ENCODE peak calls at places on chromosomes 4 and X, in five cellular contexts. P is GM20000; K is right atrium auricular region; F is esophagus muscularis mucosa; A is CD8-positive, alpha-beta T cell. H is an unnamed sample.

GRCh38 chrX:151393514-151393913 is 3.5 kb upstream of the VMA21 start:
- DNase-seq in P (peak), K (no peak), F (no peak), A (peak), H (no peak)

GRCh38 chrX:139304471-139304870 is 226.1 kb upstream of the F9 start:
- DNase-seq in K (no peak), A (no peak), P (no peak), F (no peak), H (no peak)

GRCh38 chr4:177964693-177965168 is 522.5 kb upstream of the AGA start:
- DNase-seq in A (no peak), F (no peak), K (no peak), P (no peak), H (no peak)

GRCh38 chr4:76168688-76169087 is 20.5 kb upstream of the NUP54 start:
- DNase-seq in A (no peak), F (no peak), P (no peak), K (no peak), H (no peak)

GRCh38 chr4:82900016-82900334 is 560 bp upstream of the THAP9 start:
- DNase-seq in P (peak), A (no peak), F (no peak), K (no peak), H (no peak)

GRCh38 chrX:111445485-111445884 is 33.5 kb upstream of the DCX start:
- DNase-seq in A (no peak), P (peak), K (no peak), F (no peak), H (no peak)

GRCh38 chr4:48342559-48342878 is 1.2 kb downstream of the SLAIN2 start:
- DNase-seq in K (no peak), A (peak), F (no peak), P (peak), H (no peak)

GRCh38 chr4:125666635-125667034 is 351.9 kb downstream of the FAT4 start:
- DNase-seq in F (no peak), K (no peak), P (no peak), A (no peak), H (no peak)

GRCh38 chrX:39409246-39409917 is 608.1 kb downstream of the MID1IP1 start:
- DNase-seq in K (no peak), A (no peak), P (no peak), F (no peak), H (no peak)

GRCh38 chrX:68894513-68895338 is 65.9 kb downstream of the EFNB1 start:
- DNase-seq in K (peak), F (no peak), P (no peak), A (no peak), H (no peak)

GRCh38 chr4:86594559-86595425 is 677 bp downstream of the PTPN13 start:
- DNase-seq in A (no peak), P (peak), K (peak), F (no peak), H (no peak)
- TF ChIP-seq CTCF in A (no peak), P (no peak), K (no peak), F (no peak), H (no peak)

GRCh38 chr4:67674098-67674497 is 26.9 kb downstream of the UBA6 start:
- DNase-seq in K (no peak), A (no peak), F (no peak), P (no peak), H (no peak)
- TF ChIP-seq CTCF in K (no peak), A (no peak), F (no peak), P (no peak), H (no peak)

GRCh38 chr4:8260656-8261111 is 8.9 kb upstream of the HTRA3 start:
- DNase-seq in P (no peak), F (no peak), K (no peak), A (no peak), H (no peak)
- TF ChIP-seq CTCF in P (no peak), F (no peak), K (no peak), A (no peak), H (no peak)

DNA sequence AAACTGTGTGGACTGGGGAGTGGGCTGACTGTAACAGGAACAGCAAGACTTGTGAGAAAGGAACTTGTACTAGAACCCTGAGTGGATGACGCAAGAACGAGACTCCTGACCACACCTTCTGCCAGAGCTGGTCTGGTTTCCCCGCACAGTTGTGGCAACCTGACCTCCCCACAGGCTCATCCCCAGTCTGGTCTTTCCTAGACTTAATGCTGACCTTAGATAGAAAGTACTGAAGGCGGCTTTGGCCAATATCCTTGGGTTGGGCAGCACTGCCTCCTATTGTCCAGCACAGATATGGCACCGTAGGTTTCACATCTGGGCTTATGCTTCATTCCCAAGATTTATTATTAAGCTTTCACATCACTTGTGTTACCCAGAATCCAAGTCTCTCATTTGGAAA is 137.8 kb upstream of the FRG1 start:
- DNase-seq in P (no peak), F (no peak), K (no peak), A (no peak), H (no peak)
- TF ChIP-seq CTCF in P (no peak), F (no peak), K (no peak), A (no peak), H (no peak)

DNA sequence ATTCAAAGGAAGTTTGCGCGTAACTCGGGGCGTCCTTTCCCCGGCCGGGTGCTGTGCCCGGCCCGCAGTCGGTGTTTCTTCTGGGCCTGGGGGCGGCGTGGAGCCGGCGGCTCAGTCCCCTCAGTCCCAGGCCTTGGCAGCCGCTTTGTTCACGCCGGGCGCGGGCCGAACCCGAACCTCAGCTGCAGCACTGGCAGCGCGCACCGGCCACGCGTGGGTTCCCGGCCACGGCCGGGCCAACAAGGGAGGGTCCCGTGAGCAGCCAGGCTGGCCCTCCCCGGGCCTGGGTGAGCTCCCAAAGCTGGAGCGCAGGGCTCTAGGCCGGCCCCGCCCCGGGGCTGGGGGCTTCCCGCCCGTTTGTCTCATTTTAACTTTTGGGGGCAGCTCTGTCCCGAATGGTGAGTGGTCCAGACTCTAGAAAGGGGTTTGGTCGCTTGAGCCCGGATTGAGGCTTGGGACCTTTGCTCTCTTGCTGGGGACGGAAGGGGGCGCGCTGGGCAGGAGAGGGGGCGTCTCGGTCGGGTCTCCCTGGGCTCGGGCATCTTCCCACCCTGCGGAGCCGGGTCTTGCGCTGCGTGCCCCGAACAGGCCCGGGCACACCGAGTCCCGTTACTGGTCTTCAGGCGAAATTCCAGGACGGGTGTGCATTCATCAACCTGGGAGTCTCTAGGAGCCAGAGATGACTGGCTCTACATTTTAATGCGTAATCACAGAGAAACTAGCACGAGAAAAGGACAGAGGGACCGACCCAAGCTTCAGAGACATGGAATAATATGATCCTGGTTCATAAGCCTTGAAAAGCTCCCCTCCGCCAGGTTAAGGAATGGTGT is 177.1 kb downstream of the CBR4 start:
- DNase-seq in F (no peak), K (no peak), P (peak), A (no peak), H (peak)
- TF ChIP-seq CTCF in F (peak), K (peak), P (peak), A (no peak), H (no peak)

GRCh38 chr4:151529187-151529586 is 120.2 kb downstream of the FHIP1A start:
- DNase-seq in F (no peak), K (no peak), A (no peak), P (no peak), H (no peak)
- TF ChIP-seq CTCF in F (no peak), K (no peak), A (no peak), P (no peak), H (no peak)

GRCh38 chr4:70530997-70531396 is 12.6 kb downstream of the AMTN start:
- DNase-seq in K (no peak), A (no peak), P (no peak), F (no peak), H (no peak)

GRCh38 chr4:70533791-70534190 is 15.4 kb downstream of the AMTN start:
- DNase-seq in F (no peak), A (no peak), P (no peak), K (no peak), H (no peak)

GRCh38 chr4:70533211-70533610 is 14.8 kb downstream of the AMTN start:
- DNase-seq in P (no peak), A (no peak), F (no peak), K (no peak), H (no peak)

GRCh38 chr4:70531981-70532380 is 13.6 kb downstream of the AMTN start:
- DNase-seq in A (no peak), F (no peak), K (no peak), P (no peak), H (no peak)
- TF ChIP-seq CTCF in A (no peak), F (no peak), K (no peak), P (no peak), H (no peak)

GRCh38 chrX:38293741-38294140 is 33.6 kb downstream of the RPGR start:
- DNase-seq in A (no peak), P (no peak), K (no peak), F (no peak), H (no peak)
- TF ChIP-seq CTCF in A (no peak), P (no peak), K (no peak), F (no peak), H (no peak)

H was measured in activated B cell treated with CpG ODN at 0.5 μM for 24 hours.